ENCODE peak calls at places on chromosomes 4 and X, in six cellular contexts. One of them, this sample, is unnamed.

GRCh38 chr4:43238556-43238955 is 346.0 kb downstream of the GRXCR1 start:
- DNase-seq in KG1: no peak
- DNase-seq in tibial nerve: no peak
- DNase-seq in fibroblast of pulmonary artery: no peak
- DNase-seq in mucosa of descending colon: no peak
- DNase-seq in fibroblast of lung: no peak
- DNase-seq in this sample: no peak

GRCh38 chr4:40916880-40917279 is 167.1 kb downstream of the NSUN7 start:
- DNase-seq in KG1: no peak
- DNase-seq in tibial nerve: no peak
- DNase-seq in fibroblast of pulmonary artery: peak; percentile 23
- DNase-seq in mucosa of descending colon: no peak
- DNase-seq in fibroblast of lung: no peak
- DNase-seq in this sample: no peak

GRCh38 chrX:24761306-24761705 is 67.6 kb downstream of the POLA1 start:
- DNase-seq in KG1: no peak
- DNase-seq in tibial nerve: no peak
- DNase-seq in fibroblast of pulmonary artery: no peak
- DNase-seq in mucosa of descending colon: no peak
- DNase-seq in fibroblast of lung: peak; percentile 35
- DNase-seq in this sample: no peak

GRCh38 chr4:187069398-187069797 is 345.7 kb upstream of the FAT1 start:
- DNase-seq in KG1: no peak
- DNase-seq in tibial nerve: peak; percentile 20
- DNase-seq in fibroblast of pulmonary artery: no peak
- DNase-seq in mucosa of descending colon: no peak
- DNase-seq in fibroblast of lung: no peak
- DNase-seq in this sample: no peak

GRCh38 chr4:128917781-128918180 is 108.3 kb downstream of the JADE1 start:
- DNase-seq in KG1: peak; percentile 23
- DNase-seq in tibial nerve: no peak
- DNase-seq in fibroblast of pulmonary artery: no peak
- DNase-seq in mucosa of descending colon: no peak
- DNase-seq in fibroblast of lung: no peak
- DNase-seq in this sample: no peak

GRCh38 chrX:45824471-45824870 is 623.8 kb upstream of the DIPK2B start:
- DNase-seq in KG1: no peak
- DNase-seq in tibial nerve: no peak
- DNase-seq in fibroblast of pulmonary artery: peak; percentile 93
- DNase-seq in mucosa of descending colon: no peak
- DNase-seq in fibroblast of lung: peak; percentile 92
- DNase-seq in this sample: no peak

GRCh38 chrX:103063191-103063845 is 653 bp downstream of the BEX1 start:
- DNase-seq in KG1: no peak
- DNase-seq in tibial nerve: no peak
- DNase-seq in fibroblast of pulmonary artery: peak; percentile 55
- DNase-seq in mucosa of descending colon: no peak
- DNase-seq in fibroblast of lung: peak; percentile 29
- DNase-seq in this sample: no peak

GRCh38 chrX:151694661-151695582 is at the start of gene PRRG3:
- DNase-seq in KG1: no peak
- DNase-seq in tibial nerve: no peak
- DNase-seq in fibroblast of pulmonary artery: no peak
- DNase-seq in mucosa of descending colon: no peak
- DNase-seq in fibroblast of lung: no peak
- DNase-seq in this sample: no peak

GRCh38 chrX:74923942-74924448 is 1.3 kb downstream of the NEXMIF start:
- DNase-seq in KG1: no peak
- DNase-seq in tibial nerve: peak; percentile 12
- DNase-seq in fibroblast of pulmonary artery: peak; percentile 4
- DNase-seq in mucosa of descending colon: peak; percentile 36
- DNase-seq in fibroblast of lung: peak; percentile 0
- DNase-seq in this sample: no peak

GRCh38 chrX:13064599-13065143 is 20.3 kb upstream of the FAM9C start:
- DNase-seq in KG1: no peak
- DNase-seq in tibial nerve: no peak
- DNase-seq in fibroblast of pulmonary artery: peak; percentile 77
- DNase-seq in mucosa of descending colon: no peak
- DNase-seq in fibroblast of lung: peak; percentile 93
- DNase-seq in this sample: no peak

GRCh38 chrX:69031971-69032391 is 133.3 kb downstream of the PJA1 start:
- DNase-seq in KG1: no peak
- DNase-seq in tibial nerve: no peak
- DNase-seq in fibroblast of pulmonary artery: peak; percentile 42
- DNase-seq in mucosa of descending colon: no peak
- DNase-seq in fibroblast of lung: no peak
- DNase-seq in this sample: no peak

GRCh38 chr4:69075061-69075792 is 21.0 kb upstream of the UGT2B7 start:
- DNase-seq in KG1: no peak
- DNase-seq in tibial nerve: no peak
- DNase-seq in fibroblast of pulmonary artery: no peak
- DNase-seq in mucosa of descending colon: no peak
- DNase-seq in fibroblast of lung: no peak
- DNase-seq in this sample: no peak

GRCh38 chrX:134715930-134716619 is 57.8 kb upstream of the PLAC1 start:
- DNase-seq in KG1: no peak
- DNase-seq in tibial nerve: no peak
- DNase-seq in fibroblast of pulmonary artery: no peak
- DNase-seq in mucosa of descending colon: no peak
- DNase-seq in fibroblast of lung: no peak
- DNase-seq in this sample: no peak

GRCh38 chrX:51461053-51462050 is 35.0 kb downstream of the NUDT11 start:
- DNase-seq in KG1: no peak
- DNase-seq in tibial nerve: no peak
- DNase-seq in fibroblast of pulmonary artery: peak; percentile 52
- DNase-seq in mucosa of descending colon: no peak
- DNase-seq in fibroblast of lung: peak; percentile 41
- DNase-seq in this sample: no peak

GRCh38 chr4:186400676-186401075 is 134.7 kb downstream of the F11 start:
- DNase-seq in KG1: no peak
- DNase-seq in tibial nerve: no peak
- DNase-seq in fibroblast of pulmonary artery: peak; percentile 38
- DNase-seq in mucosa of descending colon: no peak
- DNase-seq in fibroblast of lung: no peak
- DNase-seq in this sample: no peak

GRCh38 chrX:40145670-40146470 is 48.1 kb upstream of the BCOR start:
- DNase-seq in KG1: no peak
- DNase-seq in tibial nerve: no peak
- DNase-seq in fibroblast of pulmonary artery: no peak
- DNase-seq in mucosa of descending colon: no peak
- DNase-seq in fibroblast of lung: no peak
- DNase-seq in this sample: no peak